ENCODE peak calls at places on chromosomes 16 and 17, in nine cellular contexts. B, H, R, T, A, L, G, K and W are unnamed samples.

GRCh38 chr17:75346906-75347305 is 57.7 kb upstream of the SLC25A19 start:
- DNase-seq in B (no peak), H (no peak), R (no peak), T (no peak), A (no peak), L (no peak), G (no peak), K (no peak), W (peak)

GRCh38 chr16:69942099-69942491 is 9.0 kb upstream of the CLEC18A start:
- DNase-seq in B (no peak), H (no peak), R (no peak), T (no peak), A (no peak), L (no peak), G (no peak), K (no peak), W (no peak)

GRCh38 chr17:58081641-58082340 is 1.4 kb upstream of the DYNLL2 start:
- DNase-seq in B (no peak), H (no peak), R (no peak), T (no peak), A (no peak), L (peak), G (no peak), K (no peak), W (no peak)

GRCh38 chr17:41687828-41688640 is 651 bp upstream of the EIF1 start:
- DNase-seq in B (no peak), H (peak), R (peak), T (peak), A (no peak), L (no peak), G (no peak), K (peak), W (no peak)

GRCh38 chr17:28725166-28725659 is 820 bp downstream of the TLCD1 start:
- DNase-seq in B (no peak), H (peak), R (no peak), T (peak), A (no peak), L (no peak), G (peak), K (peak), W (peak)

GRCh38 chr17:48100591-48101011 is 677 bp downstream of the CBX1 start:
- DNase-seq in B (peak), H (no peak), R (no peak), T (peak), A (peak), L (no peak), G (peak), K (peak), W (peak)

GRCh38 chr16:17037499-17037898 is 433.3 kb downstream of the XYLT1 start:
- DNase-seq in B (no peak), H (no peak), R (no peak), T (no peak), A (no peak), L (no peak), G (no peak), K (no peak), W (no peak)

GRCh38 chr17:15446036-15446435 is 21.4 kb downstream of the CDRT4 start:
- DNase-seq in B (no peak), H (no peak), R (no peak), T (no peak), A (no peak), L (no peak), G (no peak), K (no peak), W (no peak)

GRCh38 chr16:29644338-29644857 is 18.6 kb upstream of the SPN start:
- DNase-seq in B (no peak), H (no peak), R (no peak), T (no peak), A (no peak), L (no peak), G (no peak), K (no peak), W (no peak)

GRCh38 chr17:71937914-71938313 is 182.9 kb upstream of the SOX9 start:
- DNase-seq in B (no peak), H (no peak), R (no peak), T (no peak), A (no peak), L (no peak), G (no peak), K (no peak), W (peak)

GRCh38 chr16:85416267-85417109 is 196.6 kb upstream of the GSE1 start:
- DNase-seq in B (no peak), H (peak), R (peak), T (peak), A (no peak), L (no peak), G (peak), K (peak), W (peak)

GRCh38 chr16:22030087-22030812 is 22.3 kb downstream of the MOSMO start:
- DNase-seq in B (no peak), H (no peak), R (no peak), T (no peak), A (no peak), L (no peak), G (no peak), K (no peak), W (no peak)

GRCh38 chr17:52147431-52147830 is 11.1 kb downstream of the CA10 start:
- DNase-seq in B (no peak), H (no peak), R (no peak), T (no peak), A (no peak), L (no peak), G (no peak), K (peak), W (no peak)

GRCh38 chr16:70157105-70157476 is 16.5 kb upstream of the CLEC18C start:
- DNase-seq in B (no peak), H (no peak), R (no peak), T (no peak), A (no peak), L (no peak), G (no peak), K (no peak), W (no peak)

GRCh38 chr17:80847506-80848230 is 144.0 kb upstream of the CHMP6 start:
- DNase-seq in B (no peak), H (no peak), R (peak), T (no peak), A (no peak), L (no peak), G (no peak), K (no peak), W (no peak)

GRCh38 chr17:71741836-71742235 is 379.0 kb upstream of the SOX9 start:
- DNase-seq in B (no peak), H (no peak), R (no peak), T (no peak), A (no peak), L (no peak), G (no peak), K (no peak), W (no peak)

GRCh38 chr16:58511933-58512815 is 3.1 kb upstream of the SETD6 start:
- DNase-seq in B (no peak), H (peak), R (peak), T (peak), A (peak), L (peak), G (peak), K (peak), W (peak)

GRCh38 chr17:72640415-72641165 is 451.9 kb downstream of the SLC39A11 start:
- DNase-seq in B (no peak), H (no peak), R (no peak), T (no peak), A (no peak), L (no peak), G (no peak), K (no peak), W (no peak)

GRCh38 chr16:1920727-1921155 is 2.5 kb upstream of the HS3ST6 start:
- DNase-seq in B (no peak), H (no peak), R (no peak), T (peak), A (no peak), L (peak), G (peak), K (no peak), W (no peak)

GRCh38 chr17:43907425-43907981 is at the start of gene MPP2:
- DNase-seq in B (no peak), H (peak), R (peak), T (peak), A (peak), L (peak), G (peak), K (peak), W (peak)

GRCh38 chr16:87437911-87438610 is 45.9 kb downstream of the MAP1LC3B start:
- DNase-seq in B (no peak), H (no peak), R (no peak), T (no peak), A (no peak), L (no peak), G (no peak), K (no peak), W (no peak)

GRCh38 chr16:55641430-55642056 is 14.2 kb upstream of the SLC6A2 start:
- DNase-seq in B (no peak), H (no peak), R (no peak), T (no peak), A (no peak), L (no peak), G (no peak), K (no peak), W (peak)

GRCh38 chr17:31158741-31159377 is 64.1 kb downstream of the NF1 start:
- DNase-seq in B (no peak), H (peak), R (no peak), T (no peak), A (no peak), L (no peak), G (no peak), K (no peak), W (no peak)